ENCODE peak calls at places on chromosomes 2 and 18, in nine cellular contexts. One of them, this sample, is unnamed.

GRCh38 chr2:8754056-8754790 is 72.4 kb downstream of the ID2 start:
- DNase-seq in stimulated activated CD8-positive, alpha-beta memory T cell treated with anti-CD3 and anti-CD28 coated beads, Interleukin-7, amount 100 ng/mL, for 24 hours: no peak
- DNase-seq in Daoy: no peak
- DNase-seq in NCI-H2029: no peak
- DNase-seq in central memory CD4-positive, alpha-beta T cell: no peak
- DNase-seq in stimulated activated CD4-positive, alpha-beta T cell treated with anti-CD3 and anti-CD28 coated beads, Interleukin-4, amount 100 ng/mL, for 48 hours: no peak
- DNase-seq in HEK293T: no peak
- DNase-seq in NCI-H1105 treated with DMSO at 0.1 percent for 48 hours: peak
- DNase-seq in GM13976: no peak
- DNase-seq in this sample: no peak

GRCh38 chr2:190637331-190637734 is 11.6 kb upstream of the NAB1 start:
- DNase-seq in stimulated activated CD8-positive, alpha-beta memory T cell treated with anti-CD3 and anti-CD28 coated beads, Interleukin-7, amount 100 ng/mL, for 24 hours: no peak
- DNase-seq in Daoy: no peak
- DNase-seq in NCI-H2029: no peak
- DNase-seq in central memory CD4-positive, alpha-beta T cell: no peak
- DNase-seq in stimulated activated CD4-positive, alpha-beta T cell treated with anti-CD3 and anti-CD28 coated beads, Interleukin-4, amount 100 ng/mL, for 48 hours: no peak
- DNase-seq in HEK293T: no peak
- DNase-seq in NCI-H1105 treated with DMSO at 0.1 percent for 48 hours: no peak
- DNase-seq in GM13976: no peak
- DNase-seq in this sample: no peak

GRCh38 chr18:43587538-43588153 is 310.4 kb upstream of the SYT4 start:
- DNase-seq in stimulated activated CD8-positive, alpha-beta memory T cell treated with anti-CD3 and anti-CD28 coated beads, Interleukin-7, amount 100 ng/mL, for 24 hours: no peak
- DNase-seq in Daoy: no peak
- DNase-seq in NCI-H2029: peak
- DNase-seq in central memory CD4-positive, alpha-beta T cell: no peak
- DNase-seq in stimulated activated CD4-positive, alpha-beta T cell treated with anti-CD3 and anti-CD28 coated beads, Interleukin-4, amount 100 ng/mL, for 48 hours: no peak
- DNase-seq in HEK293T: peak
- DNase-seq in NCI-H1105 treated with DMSO at 0.1 percent for 48 hours: peak
- DNase-seq in GM13976: peak
- DNase-seq in this sample: peak

GRCh38 chr2:129709956-129710598 is 269.4 kb upstream of the RAB6C start:
- DNase-seq in stimulated activated CD8-positive, alpha-beta memory T cell treated with anti-CD3 and anti-CD28 coated beads, Interleukin-7, amount 100 ng/mL, for 24 hours: no peak
- DNase-seq in Daoy: no peak
- DNase-seq in NCI-H2029: peak
- DNase-seq in central memory CD4-positive, alpha-beta T cell: no peak
- DNase-seq in stimulated activated CD4-positive, alpha-beta T cell treated with anti-CD3 and anti-CD28 coated beads, Interleukin-4, amount 100 ng/mL, for 48 hours: no peak
- DNase-seq in HEK293T: no peak
- DNase-seq in NCI-H1105 treated with DMSO at 0.1 percent for 48 hours: no peak
- DNase-seq in GM13976: no peak
- DNase-seq in this sample: no peak

GRCh38 chr2:186806591-186806990 is 42.4 kb downstream of the ZSWIM2 start:
- DNase-seq in stimulated activated CD8-positive, alpha-beta memory T cell treated with anti-CD3 and anti-CD28 coated beads, Interleukin-7, amount 100 ng/mL, for 24 hours: no peak
- DNase-seq in Daoy: no peak
- DNase-seq in NCI-H2029: no peak
- DNase-seq in central memory CD4-positive, alpha-beta T cell: no peak
- DNase-seq in stimulated activated CD4-positive, alpha-beta T cell treated with anti-CD3 and anti-CD28 coated beads, Interleukin-4, amount 100 ng/mL, for 48 hours: no peak
- DNase-seq in HEK293T: no peak
- DNase-seq in NCI-H1105 treated with DMSO at 0.1 percent for 48 hours: no peak
- DNase-seq in GM13976: no peak
- DNase-seq in this sample: no peak

GRCh38 chr2:138078153-138078552 is 113.9 kb downstream of the HNMT start:
- DNase-seq in stimulated activated CD8-positive, alpha-beta memory T cell treated with anti-CD3 and anti-CD28 coated beads, Interleukin-7, amount 100 ng/mL, for 24 hours: no peak
- DNase-seq in Daoy: no peak
- DNase-seq in NCI-H2029: no peak
- DNase-seq in central memory CD4-positive, alpha-beta T cell: no peak
- DNase-seq in stimulated activated CD4-positive, alpha-beta T cell treated with anti-CD3 and anti-CD28 coated beads, Interleukin-4, amount 100 ng/mL, for 48 hours: no peak
- DNase-seq in HEK293T: no peak
- DNase-seq in NCI-H1105 treated with DMSO at 0.1 percent for 48 hours: no peak
- DNase-seq in GM13976: no peak
- DNase-seq in this sample: no peak

GRCh38 chr2:42951263-42951938 is 159.0 kb upstream of the HAAO start:
- DNase-seq in stimulated activated CD8-positive, alpha-beta memory T cell treated with anti-CD3 and anti-CD28 coated beads, Interleukin-7, amount 100 ng/mL, for 24 hours: no peak
- DNase-seq in Daoy: no peak
- DNase-seq in NCI-H2029: no peak
- DNase-seq in central memory CD4-positive, alpha-beta T cell: no peak
- DNase-seq in stimulated activated CD4-positive, alpha-beta T cell treated with anti-CD3 and anti-CD28 coated beads, Interleukin-4, amount 100 ng/mL, for 48 hours: no peak
- DNase-seq in HEK293T: no peak
- DNase-seq in NCI-H1105 treated with DMSO at 0.1 percent for 48 hours: no peak
- DNase-seq in GM13976: no peak
- DNase-seq in this sample: no peak

GRCh38 chr2:156907806-156908205 is 349.7 kb upstream of the GALNT5 start:
- DNase-seq in stimulated activated CD8-positive, alpha-beta memory T cell treated with anti-CD3 and anti-CD28 coated beads, Interleukin-7, amount 100 ng/mL, for 24 hours: no peak
- DNase-seq in Daoy: no peak
- DNase-seq in NCI-H2029: no peak
- DNase-seq in central memory CD4-positive, alpha-beta T cell: no peak
- DNase-seq in stimulated activated CD4-positive, alpha-beta T cell treated with anti-CD3 and anti-CD28 coated beads, Interleukin-4, amount 100 ng/mL, for 48 hours: no peak
- DNase-seq in HEK293T: no peak
- DNase-seq in NCI-H1105 treated with DMSO at 0.1 percent for 48 hours: no peak
- DNase-seq in GM13976: no peak
- DNase-seq in this sample: no peak

GRCh38 chr2:145906356-145906755 is 1386.4 kb upstream of the ZEB2 start:
- DNase-seq in stimulated activated CD8-positive, alpha-beta memory T cell treated with anti-CD3 and anti-CD28 coated beads, Interleukin-7, amount 100 ng/mL, for 24 hours: no peak
- DNase-seq in Daoy: peak
- DNase-seq in NCI-H2029: no peak
- DNase-seq in central memory CD4-positive, alpha-beta T cell: no peak
- DNase-seq in stimulated activated CD4-positive, alpha-beta T cell treated with anti-CD3 and anti-CD28 coated beads, Interleukin-4, amount 100 ng/mL, for 48 hours: no peak
- DNase-seq in HEK293T: no peak
- DNase-seq in NCI-H1105 treated with DMSO at 0.1 percent for 48 hours: no peak
- DNase-seq in GM13976: no peak
- DNase-seq in this sample: no peak

GRCh38 chr2:120712180-120712678 is 23.4 kb upstream of the GLI2 start:
- DNase-seq in stimulated activated CD8-positive, alpha-beta memory T cell treated with anti-CD3 and anti-CD28 coated beads, Interleukin-7, amount 100 ng/mL, for 24 hours: no peak
- DNase-seq in Daoy: peak
- DNase-seq in NCI-H2029: no peak
- DNase-seq in central memory CD4-positive, alpha-beta T cell: no peak
- DNase-seq in stimulated activated CD4-positive, alpha-beta T cell treated with anti-CD3 and anti-CD28 coated beads, Interleukin-4, amount 100 ng/mL, for 48 hours: no peak
- DNase-seq in HEK293T: no peak
- DNase-seq in NCI-H1105 treated with DMSO at 0.1 percent for 48 hours: no peak
- DNase-seq in GM13976: no peak
- DNase-seq in this sample: no peak

GRCh38 chr2:145687445-145688104 is 1167.7 kb upstream of the ZEB2 start:
- DNase-seq in stimulated activated CD8-positive, alpha-beta memory T cell treated with anti-CD3 and anti-CD28 coated beads, Interleukin-7, amount 100 ng/mL, for 24 hours: no peak
- DNase-seq in Daoy: no peak
- DNase-seq in NCI-H2029: no peak
- DNase-seq in central memory CD4-positive, alpha-beta T cell: no peak
- DNase-seq in stimulated activated CD4-positive, alpha-beta T cell treated with anti-CD3 and anti-CD28 coated beads, Interleukin-4, amount 100 ng/mL, for 48 hours: no peak
- DNase-seq in HEK293T: no peak
- DNase-seq in NCI-H1105 treated with DMSO at 0.1 percent for 48 hours: no peak
- DNase-seq in GM13976: no peak
- DNase-seq in this sample: no peak

GRCh38 chr18:57043241-57043640 is 103.6 kb upstream of the BOD1L2 start:
- DNase-seq in stimulated activated CD8-positive, alpha-beta memory T cell treated with anti-CD3 and anti-CD28 coated beads, Interleukin-7, amount 100 ng/mL, for 24 hours: no peak
- DNase-seq in Daoy: no peak
- DNase-seq in NCI-H2029: no peak
- DNase-seq in central memory CD4-positive, alpha-beta T cell: no peak
- DNase-seq in stimulated activated CD4-positive, alpha-beta T cell treated with anti-CD3 and anti-CD28 coated beads, Interleukin-4, amount 100 ng/mL, for 48 hours: no peak
- DNase-seq in HEK293T: no peak
- DNase-seq in NCI-H1105 treated with DMSO at 0.1 percent for 48 hours: no peak
- DNase-seq in GM13976: no peak
- DNase-seq in this sample: no peak

GRCh38 chr18:59093668-59094067 is 46.0 kb upstream of the SEC11C start:
- DNase-seq in stimulated activated CD8-positive, alpha-beta memory T cell treated with anti-CD3 and anti-CD28 coated beads, Interleukin-7, amount 100 ng/mL, for 24 hours: no peak
- DNase-seq in Daoy: no peak
- DNase-seq in NCI-H2029: no peak
- DNase-seq in central memory CD4-positive, alpha-beta T cell: no peak
- DNase-seq in stimulated activated CD4-positive, alpha-beta T cell treated with anti-CD3 and anti-CD28 coated beads, Interleukin-4, amount 100 ng/mL, for 48 hours: no peak
- DNase-seq in HEK293T: no peak
- DNase-seq in NCI-H1105 treated with DMSO at 0.1 percent for 48 hours: no peak
- DNase-seq in GM13976: no peak
- DNase-seq in this sample: no peak

GRCh38 chr2:85838181-85838580 is 50.6 kb downstream of the ST3GAL5 start:
- DNase-seq in stimulated activated CD8-positive, alpha-beta memory T cell treated with anti-CD3 and anti-CD28 coated beads, Interleukin-7, amount 100 ng/mL, for 24 hours: no peak
- DNase-seq in Daoy: no peak
- DNase-seq in NCI-H2029: no peak
- DNase-seq in central memory CD4-positive, alpha-beta T cell: no peak
- DNase-seq in stimulated activated CD4-positive, alpha-beta T cell treated with anti-CD3 and anti-CD28 coated beads, Interleukin-4, amount 100 ng/mL, for 48 hours: no peak
- DNase-seq in HEK293T: no peak
- DNase-seq in NCI-H1105 treated with DMSO at 0.1 percent for 48 hours: no peak
- DNase-seq in GM13976: no peak
- DNase-seq in this sample: no peak

GRCh38 chr18:23158884-23159820 is 23.9 kb downstream of the CABLES1 start:
- DNase-seq in stimulated activated CD8-positive, alpha-beta memory T cell treated with anti-CD3 and anti-CD28 coated beads, Interleukin-7, amount 100 ng/mL, for 24 hours: no peak
- DNase-seq in Daoy: no peak
- DNase-seq in NCI-H2029: no peak
- DNase-seq in central memory CD4-positive, alpha-beta T cell: no peak
- DNase-seq in stimulated activated CD4-positive, alpha-beta T cell treated with anti-CD3 and anti-CD28 coated beads, Interleukin-4, amount 100 ng/mL, for 48 hours: no peak
- DNase-seq in HEK293T: no peak
- DNase-seq in NCI-H1105 treated with DMSO at 0.1 percent for 48 hours: no peak
- DNase-seq in GM13976: no peak
- DNase-seq in this sample: no peak

GRCh38 chr2:148006249-148007007 is 14.1 kb downstream of the ORC4 start:
- DNase-seq in stimulated activated CD8-positive, alpha-beta memory T cell treated with anti-CD3 and anti-CD28 coated beads, Interleukin-7, amount 100 ng/mL, for 24 hours: no peak
- DNase-seq in Daoy: no peak
- DNase-seq in NCI-H2029: no peak
- DNase-seq in central memory CD4-positive, alpha-beta T cell: no peak
- DNase-seq in stimulated activated CD4-positive, alpha-beta T cell treated with anti-CD3 and anti-CD28 coated beads, Interleukin-4, amount 100 ng/mL, for 48 hours: no peak
- DNase-seq in HEK293T: peak
- DNase-seq in NCI-H1105 treated with DMSO at 0.1 percent for 48 hours: no peak
- DNase-seq in GM13976: no peak
- DNase-seq in this sample: no peak

GRCh38 chr2:168350380-168350779 is 103.0 kb upstream of the STK39 start:
- DNase-seq in stimulated activated CD8-positive, alpha-beta memory T cell treated with anti-CD3 and anti-CD28 coated beads, Interleukin-7, amount 100 ng/mL, for 24 hours: no peak
- DNase-seq in Daoy: no peak
- DNase-seq in NCI-H2029: no peak
- DNase-seq in central memory CD4-positive, alpha-beta T cell: no peak
- DNase-seq in stimulated activated CD4-positive, alpha-beta T cell treated with anti-CD3 and anti-CD28 coated beads, Interleukin-4, amount 100 ng/mL, for 48 hours: no peak
- DNase-seq in HEK293T: no peak
- DNase-seq in NCI-H1105 treated with DMSO at 0.1 percent for 48 hours: peak
- DNase-seq in GM13976: no peak
- DNase-seq in this sample: no peak

GRCh38 chr2:85852979-85853498 is 35.8 kb downstream of the ST3GAL5 start:
- DNase-seq in stimulated activated CD8-positive, alpha-beta memory T cell treated with anti-CD3 and anti-CD28 coated beads, Interleukin-7, amount 100 ng/mL, for 24 hours: no peak
- DNase-seq in Daoy: no peak
- DNase-seq in NCI-H2029: no peak
- DNase-seq in central memory CD4-positive, alpha-beta T cell: peak
- DNase-seq in stimulated activated CD4-positive, alpha-beta T cell treated with anti-CD3 and anti-CD28 coated beads, Interleukin-4, amount 100 ng/mL, for 48 hours: no peak
- DNase-seq in HEK293T: no peak
- DNase-seq in NCI-H1105 treated with DMSO at 0.1 percent for 48 hours: no peak
- DNase-seq in GM13976: no peak
- DNase-seq in this sample: no peak